ENCODE peak calls at places on chromosomes 12 and 14, in eight cellular contexts. One of them, this sample, is unnamed.
A peak's percentile ranks its signal among the peaks of the same experiment; 100 is the strongest.

GRCh38 chr12:45338272-45338671 is 122.4 kb downstream of the ANO6 start:
- DNase-seq in right lobe of liver: no peak
- DNase-seq in CD8-positive, alpha-beta T cell: no peak
- DNase-seq in EL: no peak
- DNase-seq in iPS-NIHi11: no peak
- DNase-seq in amniotic epithelial cell: no peak
- DNase-seq in SW480: no peak
- DNase-seq in LoVo: no peak
- DNase-seq in this sample: no peak

GRCh38 chr12:62957233-62957953 is 22.4 kb upstream of the PPM1H start:
- DNase-seq in iPS-NIHi11: peak; percentile 47
- DNase-seq in right lobe of liver: no peak
- DNase-seq in SW480: no peak
- DNase-seq in EL: no peak
- DNase-seq in LoVo: no peak
- DNase-seq in CD8-positive, alpha-beta T cell: no peak
- DNase-seq in amniotic epithelial cell: peak; percentile 36
- DNase-seq in this sample: no peak

GRCh38 chr12:105352049-105352448 is 21.6 kb downstream of the C12orf75 start:
- DNase-seq in iPS-NIHi11: no peak
- DNase-seq in EL: no peak
- DNase-seq in right lobe of liver: no peak
- DNase-seq in SW480: no peak
- DNase-seq in LoVo: no peak
- DNase-seq in CD8-positive, alpha-beta T cell: no peak
- DNase-seq in amniotic epithelial cell: no peak
- DNase-seq in this sample: no peak

GRCh38 chr12:124120718-124121117 is 147.7 kb downstream of the ZNF664 start:
- DNase-seq in amniotic epithelial cell: no peak
- DNase-seq in SW480: no peak
- DNase-seq in right lobe of liver: no peak
- DNase-seq in LoVo: no peak
- DNase-seq in iPS-NIHi11: no peak
- DNase-seq in EL: no peak
- DNase-seq in CD8-positive, alpha-beta T cell: no peak
- DNase-seq in this sample: no peak

GRCh38 chr12:104147346-104147745 is 9.3 kb upstream of the NFYB start:
- DNase-seq in LoVo: no peak
- DNase-seq in iPS-NIHi11: no peak
- DNase-seq in amniotic epithelial cell: no peak
- DNase-seq in right lobe of liver: no peak
- DNase-seq in SW480: no peak
- DNase-seq in EL: no peak
- DNase-seq in CD8-positive, alpha-beta T cell: no peak
- DNase-seq in this sample: no peak

GRCh38 chr14:106846218-106846617 is 1319.8 kb downstream of the TMEM121 start:
- DNase-seq in amniotic epithelial cell: no peak
- DNase-seq in right lobe of liver: no peak
- DNase-seq in EL: no peak
- DNase-seq in LoVo: no peak
- DNase-seq in CD8-positive, alpha-beta T cell: no peak
- DNase-seq in SW480: peak; percentile 41
- DNase-seq in iPS-NIHi11: no peak
- DNase-seq in this sample: no peak

GRCh38 chr12:96510306-96510764 is 21.0 kb downstream of the CFAP54 start:
- DNase-seq in LoVo: no peak
- DNase-seq in iPS-NIHi11: no peak
- DNase-seq in right lobe of liver: no peak
- DNase-seq in SW480: no peak
- DNase-seq in CD8-positive, alpha-beta T cell: no peak
- DNase-seq in EL: no peak
- DNase-seq in amniotic epithelial cell: peak; percentile 24
- DNase-seq in this sample: no peak

GRCh38 chr12:123075092-123075491 is 75.8 kb downstream of the PITPNM2 start:
- DNase-seq in EL: no peak
- DNase-seq in amniotic epithelial cell: no peak
- DNase-seq in SW480: no peak
- DNase-seq in LoVo: no peak
- DNase-seq in right lobe of liver: no peak
- DNase-seq in CD8-positive, alpha-beta T cell: peak; percentile 55
- DNase-seq in iPS-NIHi11: no peak
- DNase-seq in this sample: no peak

GRCh38 chr14:64337901-64338615 is 43.9 kb upstream of the ESR2 start:
- DNase-seq in LoVo: peak; percentile 84
- DNase-seq in right lobe of liver: no peak
- DNase-seq in SW480: peak; percentile 84
- DNase-seq in iPS-NIHi11: peak; percentile 51
- DNase-seq in CD8-positive, alpha-beta T cell: peak; percentile 57
- DNase-seq in amniotic epithelial cell: peak; percentile 54
- DNase-seq in EL: peak; percentile 73
- DNase-seq in this sample: peak; percentile 64

GRCh38 chr12:112979281-112979680 is 962 bp downstream of the OAS2 start:
- DNase-seq in SW480: no peak
- DNase-seq in EL: peak; percentile 56
- DNase-seq in CD8-positive, alpha-beta T cell: peak; percentile 69
- DNase-seq in amniotic epithelial cell: no peak
- DNase-seq in LoVo: no peak
- DNase-seq in right lobe of liver: no peak
- DNase-seq in iPS-NIHi11: no peak
- DNase-seq in this sample: no peak

GRCh38 chr12:111557271-111558106 is 41.6 kb downstream of the ATXN2 start:
- DNase-seq in LoVo: no peak
- DNase-seq in EL: peak; percentile 68
- DNase-seq in amniotic epithelial cell: peak; percentile 37
- DNase-seq in CD8-positive, alpha-beta T cell: no peak
- DNase-seq in SW480: no peak
- DNase-seq in iPS-NIHi11: no peak
- DNase-seq in right lobe of liver: no peak
- DNase-seq in this sample: peak; percentile 13

GRCh38 chr12:15979096-15980091 is 68.3 kb downstream of the DERA start:
- DNase-seq in right lobe of liver: no peak
- DNase-seq in LoVo: peak; percentile 58
- DNase-seq in EL: peak; percentile 90
- DNase-seq in iPS-NIHi11: peak; percentile 71
- DNase-seq in SW480: peak; percentile 10
- DNase-seq in CD8-positive, alpha-beta T cell: no peak
- DNase-seq in amniotic epithelial cell: peak; percentile 89
- DNase-seq in this sample: peak; percentile 27

GRCh38 chr12:108635201-108635996 is 1.7 kb upstream of the SELPLG start:
- DNase-seq in amniotic epithelial cell: peak; percentile 76
- DNase-seq in CD8-positive, alpha-beta T cell: peak; percentile 73
- DNase-seq in EL: no peak
- DNase-seq in SW480: peak; percentile 31
- DNase-seq in iPS-NIHi11: no peak
- DNase-seq in right lobe of liver: no peak
- DNase-seq in LoVo: no peak
- DNase-seq in this sample: no peak

GRCh38 chr12:51904951-51905471 is 2.3 kb upstream of the ACVRL1 start:
- DNase-seq in right lobe of liver: no peak
- DNase-seq in iPS-NIHi11: no peak
- DNase-seq in SW480: no peak
- DNase-seq in LoVo: no peak
- DNase-seq in CD8-positive, alpha-beta T cell: no peak
- DNase-seq in amniotic epithelial cell: no peak
- DNase-seq in EL: peak; percentile 29
- DNase-seq in this sample: no peak

GRCh38 chr14:103545219-103545914 is 16.4 kb downstream of the TRMT61A start:
- DNase-seq in LoVo: no peak
- DNase-seq in EL: no peak
- DNase-seq in amniotic epithelial cell: no peak
- DNase-seq in SW480: no peak
- DNase-seq in CD8-positive, alpha-beta T cell: no peak
- DNase-seq in right lobe of liver: peak; percentile 37
- DNase-seq in iPS-NIHi11: no peak
- DNase-seq in this sample: no peak

GRCh38 chr12:123801573-123802178 is 39.6 kb downstream of the DNAH10 start:
- DNase-seq in EL: peak; percentile 25
- DNase-seq in right lobe of liver: no peak
- DNase-seq in amniotic epithelial cell: peak; percentile 36
- DNase-seq in LoVo: peak; percentile 32
- DNase-seq in iPS-NIHi11: no peak
- DNase-seq in CD8-positive, alpha-beta T cell: no peak
- DNase-seq in SW480: peak; percentile 25
- DNase-seq in this sample: no peak

GRCh38 chr12:69844416-69844815 is 19.4 kb downstream of the MYRFL start:
- DNase-seq in SW480: no peak
- DNase-seq in LoVo: no peak
- DNase-seq in right lobe of liver: no peak
- DNase-seq in EL: no peak
- DNase-seq in CD8-positive, alpha-beta T cell: no peak
- DNase-seq in iPS-NIHi11: no peak
- DNase-seq in amniotic epithelial cell: no peak
- DNase-seq in this sample: no peak

GRCh38 chr12:67099858-67100257 is 169.3 kb upstream of the CAND1 start:
- DNase-seq in EL: no peak
- DNase-seq in amniotic epithelial cell: no peak
- DNase-seq in CD8-positive, alpha-beta T cell: no peak
- DNase-seq in LoVo: no peak
- DNase-seq in iPS-NIHi11: no peak
- DNase-seq in right lobe of liver: no peak
- DNase-seq in SW480: no peak
- DNase-seq in this sample: no peak

GRCh38 chr12:52918351-52918750 is 13.5 kb upstream of the KRT8 start:
- DNase-seq in EL: no peak
- DNase-seq in right lobe of liver: no peak
- DNase-seq in CD8-positive, alpha-beta T cell: no peak
- DNase-seq in amniotic epithelial cell: no peak
- DNase-seq in LoVo: no peak
- DNase-seq in SW480: no peak
- DNase-seq in iPS-NIHi11: no peak
- DNase-seq in this sample: no peak

GRCh38 chr14:90508536-90509254 is 111.9 kb downstream of the CALM1 start:
- DNase-seq in LoVo: no peak
- DNase-seq in CD8-positive, alpha-beta T cell: no peak
- DNase-seq in right lobe of liver: no peak
- DNase-seq in SW480: no peak
- DNase-seq in amniotic epithelial cell: no peak
- DNase-seq in EL: no peak
- DNase-seq in iPS-NIHi11: peak; percentile 47
- DNase-seq in this sample: no peak

GRCh38 chr12:10783252-10783651 is 19.2 kb downstream of the TAS2R7 start:
- DNase-seq in EL: no peak
- DNase-seq in iPS-NIHi11: no peak
- DNase-seq in LoVo: no peak
- DNase-seq in CD8-positive, alpha-beta T cell: no peak
- DNase-seq in right lobe of liver: no peak
- DNase-seq in amniotic epithelial cell: peak; percentile 2
- DNase-seq in SW480: peak; percentile 53
- DNase-seq in this sample: no peak

GRCh38 chr14:99420711-99421110 is 59.9 kb downstream of the SETD3 start:
- DNase-seq in SW480: no peak
- DNase-seq in iPS-NIHi11: peak; percentile 36
- DNase-seq in right lobe of liver: no peak
- DNase-seq in LoVo: no peak
- DNase-seq in EL: no peak
- DNase-seq in amniotic epithelial cell: no peak
- DNase-seq in CD8-positive, alpha-beta T cell: no peak
- DNase-seq in this sample: no peak

GRCh38 chr12:49631336-49631907 is 8.1 kb downstream of the PRPF40B start:
- DNase-seq in right lobe of liver: no peak
- DNase-seq in amniotic epithelial cell: no peak
- DNase-seq in iPS-NIHi11: no peak
- DNase-seq in CD8-positive, alpha-beta T cell: no peak
- DNase-seq in EL: no peak
- DNase-seq in SW480: no peak
- DNase-seq in LoVo: no peak
- DNase-seq in this sample: no peak

GRCh38 chr14:55514819-55515470 is 65.1 kb upstream of the KTN1 start:
- DNase-seq in LoVo: no peak
- DNase-seq in CD8-positive, alpha-beta T cell: no peak
- DNase-seq in iPS-NIHi11: no peak
- DNase-seq in amniotic epithelial cell: peak; percentile 57
- DNase-seq in right lobe of liver: no peak
- DNase-seq in SW480: no peak
- DNase-seq in EL: peak; percentile 78
- DNase-seq in this sample: peak; percentile 57

GRCh38 chr12:48004039-48004940 is at the start of gene COL2A1:
- DNase-seq in CD8-positive, alpha-beta T cell: no peak
- DNase-seq in SW480: no peak
- DNase-seq in amniotic epithelial cell: no peak
- DNase-seq in LoVo: no peak
- DNase-seq in right lobe of liver: no peak
- DNase-seq in EL: peak; percentile 44
- DNase-seq in iPS-NIHi11: peak; percentile 76
- DNase-seq in this sample: no peak

GRCh38 chr12:57430117-57430930 is 519 bp downstream of the R3HDM2 start:
- DNase-seq in EL: peak; percentile 32
- DNase-seq in LoVo: peak; percentile 61
- DNase-seq in right lobe of liver: peak; percentile 75
- DNase-seq in amniotic epithelial cell: peak; percentile 20
- DNase-seq in iPS-NIHi11: no peak
- DNase-seq in CD8-positive, alpha-beta T cell: peak; percentile 68
- DNase-seq in SW480: peak; percentile 46
- DNase-seq in this sample: peak; percentile 54

GRCh38 chr12:6843118-6843902 is 2.6 kb downstream of the GNB3 start:
- DNase-seq in iPS-NIHi11: peak; percentile 59
- DNase-seq in SW480: peak; percentile 41
- DNase-seq in LoVo: no peak
- DNase-seq in right lobe of liver: no peak
- DNase-seq in amniotic epithelial cell: no peak
- DNase-seq in EL: no peak
- DNase-seq in CD8-positive, alpha-beta T cell: no peak
- DNase-seq in this sample: no peak

GRCh38 chr12:12704593-12705230 is 8.7 kb upstream of the GPR19 start:
- DNase-seq in EL: peak; percentile 91
- DNase-seq in right lobe of liver: no peak
- DNase-seq in iPS-NIHi11: peak; percentile 80
- DNase-seq in LoVo: peak; percentile 90
- DNase-seq in CD8-positive, alpha-beta T cell: no peak
- DNase-seq in SW480: peak; percentile 96
- DNase-seq in amniotic epithelial cell: peak; percentile 94
- DNase-seq in this sample: peak; percentile 86

GRCh38 chr12:42809226-42809625 is 219.7 kb upstream of the PRICKLE1 start:
- DNase-seq in EL: peak; percentile 70
- DNase-seq in CD8-positive, alpha-beta T cell: no peak
- DNase-seq in SW480: no peak
- DNase-seq in right lobe of liver: no peak
- DNase-seq in LoVo: no peak
- DNase-seq in iPS-NIHi11: no peak
- DNase-seq in amniotic epithelial cell: peak; percentile 77
- DNase-seq in this sample: peak; percentile 4